ENCODE peak calls at places on chromosome 9, in five cellular contexts. V is psoas muscle, K is heart right ventricle, N is tibial artery, L is stomach. T is an unnamed sample. For H3K27me3, the result is how much of the 10 kb centered on the place peaks cover.

GRCh38 chr9:116409124-116409523 is 255.5 kb downstream of the PAPPA start:
- DNase-seq in N (no peak), L (no peak), K (no peak), V (no peak), T (no peak)

GRCh38 chr9:6214903-6215302 is 704 bp upstream of the IL33 start:
- DNase-seq in K (no peak), N (no peak), L (no peak), V (no peak), T (no peak)

GRCh38 chr9:129436751-129437625 is 183.9 kb downstream of the C9orf50 start:
- DNase-seq in N (peak), V (peak), K (peak), L (peak), T (peak)

GRCh38 chr9:125075997-125076396 is 67.3 kb downstream of the SCAI start:
- DNase-seq in V (no peak), N (no peak), K (no peak), L (no peak), T (no peak)

GRCh38 chr9:113991714-113992113 is 86.4 kb downstream of the AMBP start:
- DNase-seq in L (no peak), K (no peak), V (no peak), N (no peak), T (no peak)

GRCh38 chr9:116900007-116900367 is 212.9 kb downstream of the TRIM32 start:
- DNase-seq in K (no peak), L (no peak), N (no peak), V (no peak), T (no peak)

GRCh38 chr9:94783928-94784327 is 57.4 kb downstream of the AOPEP start:
- DNase-seq in N (no peak), L (no peak), K (no peak), V (no peak), T (no peak)

GRCh38 chr9:70479880-70480291 is 65.4 kb upstream of the KLF9 start:
- DNase-seq in L (peak), V (peak), N (no peak), K (no peak), T (no peak)

GRCh38 chr9:125262217-125262991 is 778 bp downstream of the GAPVD1 start:
- DNase-seq in V (no peak), N (no peak), K (no peak), L (no peak), T (no peak)

GRCh38 chr9:136090060-136090735 is 4.9 kb downstream of the NACC2 start:
- DNase-seq in K (peak), L (no peak), N (no peak), V (peak), T (no peak)

GRCh38 chr9:100020121-100020780 is 78.5 kb downstream of the ERP44 start:
- DNase-seq in N (no peak), V (no peak), L (no peak), K (no peak), T (no peak)

GRCh38 chr9:136857606-136858412 is 5.7 kb downstream of the MAMDC4 start:
- DNase-seq in L (peak), N (no peak), V (no peak), K (peak), T (no peak)

GRCh38 chr9:99831857-99832557 is 10.3 kb downstream of the NR4A3 start:
- DNase-seq in L (no peak), N (no peak), V (no peak), K (no peak), T (no peak)

GRCh38 chr9:121698627-121699270 is 47.3 kb downstream of the DAB2IP start:
- DNase-seq in V (peak), L (no peak), K (peak), N (no peak), T (no peak)

GRCh38 chr9:123399803-123400378 is 43.9 kb downstream of the CRB2 start:
- DNase-seq in N (no peak), V (no peak), K (no peak), L (no peak), T (no peak)

GRCh38 chr9:37369671-37370070 is 52.8 kb upstream of the GRHPR start:
- DNase-seq in N (no peak), V (no peak), L (no peak), K (no peak), T (no peak)

GRCh38 chr9:75358837-75359236 is 270.5 kb downstream of the OSTF1 start:
- DNase-seq in N (no peak), L (no peak), V (no peak), K (no peak), T (no peak)

GRCh38 chr9:136806631-136807201 is 1.0 kb upstream of the RABL6 start:
- DNase-seq in K (no peak), L (no peak), V (no peak), N (no peak), T (no peak)

GRCh38 chr9:110623462-110624025 is 44.0 kb upstream of the SVEP1 start:
- DNase-seq in N (peak), V (no peak), L (peak), K (no peak), T (no peak)

GRCh38 chr9:28648723-28649122 is 1075.4 kb upstream of the C9orf72 start:
- DNase-seq in L (no peak), K (no peak), V (no peak), N (no peak), T (no peak)

GRCh38 chr9:136403538-136403914 is 3.6 kb upstream of the SNAPC4 start:
- DNase-seq in V (no peak), L (no peak), N (no peak), K (no peak), T (peak)

GRCh38 chr9:131854906-131855504 is 115.1 kb upstream of the RAPGEF1 start:
- DNase-seq in N (no peak), V (no peak), K (no peak), L (no peak), T (no peak)

GRCh38 chr9:112042244-112042638 is 132.9 kb downstream of the SUSD1 start:
- DNase-seq in K (no peak), V (no peak), L (no peak), N (no peak), T (no peak)

GRCh38 chr9:136464241-136464640 is 18.6 kb downstream of the SEC16A start:
- DNase-seq in N (no peak), K (no peak), L (no peak), V (no peak), T (no peak)

GRCh38 chr9:134670042-134670525 is 28.5 kb downstream of the COL5A1 start:
- DNase-seq in N (no peak), K (no peak), V (no peak), L (no peak), T (no peak)

GRCh38 chr9:130275156-130275555 is 9.6 kb downstream of the HMCN2 start:
- DNase-seq in K (no peak), L (no peak), N (peak), V (no peak), T (no peak)

GRCh38 chr9:125241863-125242739 is 958 bp upstream of the HSPA5 start:
- DNase-seq in L (peak), K (peak), V (peak), N (peak), T (no peak)

GRCh38 chr9:14383296-14383695 is 69.4 kb upstream of the NFIB start:
- DNase-seq in L (no peak), N (no peak), K (no peak), V (no peak), T (no peak)

GRCh38 chr9:14389146-14389545 is 75.2 kb upstream of the NFIB start:
- DNase-seq in N (no peak), V (no peak), L (no peak), K (no peak), T (no peak)

GRCh38 chr9:14380061-14380836 is 66.3 kb upstream of the NFIB start:
- DNase-seq in K (no peak), L (no peak), N (no peak), V (no peak), T (no peak)

GRCh38 chr9:14379280-14379679 is 65.3 kb upstream of the NFIB start:
- DNase-seq in K (no peak), N (no peak), L (no peak), V (no peak), T (no peak)

DNA sequence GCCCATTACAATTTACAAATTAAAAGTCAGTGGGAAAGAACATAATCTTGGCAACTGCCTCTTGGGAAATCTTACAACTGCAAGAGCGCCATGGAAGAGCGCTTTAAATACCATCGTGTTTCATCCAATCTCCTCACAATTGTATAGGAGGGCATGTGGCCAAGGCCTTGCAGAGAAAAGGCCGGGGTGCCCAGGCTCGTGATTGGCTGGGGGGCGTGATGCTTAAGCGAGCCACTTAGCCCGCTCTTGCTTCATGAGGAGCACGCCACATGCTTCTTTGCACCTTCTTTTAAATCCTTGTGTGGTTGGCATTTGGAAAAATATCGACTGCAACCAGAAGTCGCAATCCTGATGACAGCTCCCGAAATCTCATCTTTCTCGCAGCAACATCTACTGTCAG is 69.9 kb upstream of the NFIB start:
- DNase-seq in K (no peak), V (no peak), N (no peak), L (no peak), T (no peak)
- H3K4me3 ChIP-seq in K (no peak), V (peak), N (no peak), L (no peak), T (no peak)

GRCh38 chr9:2019723-2020122 is 4.6 kb downstream of the SMARCA2 start:
- DNase-seq in N (no peak), V (no peak), K (no peak), L (no peak), T (no peak)
- H3K27me3 ChIP-seq in N (under half), V (under half), K (under half), L (under half), T (under half)

GRCh38 chr9:133351908-133352634 is 4.1 kb downstream of the RPL7A start:
- DNase-seq in K (no peak), N (no peak), V (no peak), L (no peak), T (peak)
- TF ChIP-seq CTCF in K (peak), N (no peak), V (peak), L (no peak), T (no peak)

GRCh38 chr9:36148652-36149051 is 12.1 kb downstream of the GLIPR2 start:
- DNase-seq in L (peak), N (peak), K (peak), V (peak), T (peak)

GRCh38 chr9:36150529-36151305 is 14.2 kb downstream of the GLIPR2 start:
- DNase-seq in V (no peak), K (no peak), L (no peak), N (no peak), T (no peak)

GRCh38 chr9:36147441-36148175 is 11.1 kb downstream of the GLIPR2 start:
- DNase-seq in N (no peak), V (no peak), K (no peak), L (no peak), T (no peak)

GRCh38 chr9:36151306-36152210 is 15.0 kb downstream of the GLIPR2 start:
- DNase-seq in V (peak), K (peak), L (peak), N (peak), T (peak)

DNA sequence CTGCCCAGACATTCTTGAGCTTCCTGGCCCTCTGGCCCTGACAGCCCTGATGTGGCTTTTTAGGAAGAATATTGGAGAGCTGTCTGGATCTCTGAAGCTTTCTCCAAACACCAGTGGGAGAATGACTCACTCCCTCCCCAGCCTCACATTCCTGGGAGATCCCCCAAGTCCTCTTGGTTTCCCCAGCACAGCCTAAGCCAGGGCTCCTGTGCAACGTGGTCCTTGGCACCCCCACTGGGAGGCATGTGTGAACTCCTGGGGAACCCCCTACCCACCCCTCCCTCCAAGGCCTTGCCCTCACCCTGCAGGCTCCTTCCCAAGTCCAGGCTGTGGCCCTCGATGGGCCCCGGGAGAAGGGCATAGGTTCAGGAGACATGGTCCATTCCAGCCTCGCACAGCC is 12.7 kb downstream of the GLIPR2 start:
- DNase-seq in L (no peak), N (peak), V (peak), K (no peak), T (no peak)
- H3K4me3 ChIP-seq in L (no peak), N (no peak), V (no peak), K (no peak), T (no peak)

GRCh38 chr9:18550286-18550685 is 76.3 kb downstream of the ADAMTSL1 start:
- DNase-seq in N (no peak), V (no peak), L (no peak), K (no peak), T (no peak)

GRCh38 chr9:18544456-18544855 is 70.5 kb downstream of the ADAMTSL1 start:
- DNase-seq in V (no peak), N (no peak), K (no peak), L (no peak), T (no peak)

GRCh38 chr9:18548456-18548855 is 74.5 kb downstream of the ADAMTSL1 start:
- DNase-seq in K (no peak), N (no peak), L (no peak), V (no peak), T (no peak)

GRCh38 chr9:18554244-18554643 is 80.3 kb downstream of the ADAMTSL1 start:
- DNase-seq in K (no peak), L (no peak), V (no peak), N (no peak), T (no peak)

DNA sequence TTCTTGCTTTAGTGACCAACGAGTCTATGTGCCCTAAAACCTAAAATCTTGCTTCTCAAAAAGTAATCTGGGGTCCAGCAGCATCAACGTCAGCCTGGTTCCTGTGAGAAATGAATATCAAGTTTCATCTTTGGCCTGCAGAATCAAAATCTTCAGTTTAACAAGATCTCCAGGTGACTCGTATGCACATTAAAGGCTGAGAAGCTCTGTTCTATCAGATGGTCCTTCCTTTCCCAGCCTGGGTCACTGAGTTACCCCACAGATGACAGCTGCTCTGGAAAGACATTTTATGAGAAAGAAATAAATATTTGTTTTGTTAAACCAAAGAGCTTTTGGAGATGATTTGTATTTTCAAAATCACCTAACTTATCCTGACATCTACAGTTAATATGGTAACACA is 75.8 kb downstream of the ADAMTSL1 start:
- DNase-seq in N (no peak), V (no peak), K (no peak), L (no peak), T (no peak)
- H3K27me3 ChIP-seq in N (under half), V (under half), K (under half), L (under half), T (under half)

DNA sequence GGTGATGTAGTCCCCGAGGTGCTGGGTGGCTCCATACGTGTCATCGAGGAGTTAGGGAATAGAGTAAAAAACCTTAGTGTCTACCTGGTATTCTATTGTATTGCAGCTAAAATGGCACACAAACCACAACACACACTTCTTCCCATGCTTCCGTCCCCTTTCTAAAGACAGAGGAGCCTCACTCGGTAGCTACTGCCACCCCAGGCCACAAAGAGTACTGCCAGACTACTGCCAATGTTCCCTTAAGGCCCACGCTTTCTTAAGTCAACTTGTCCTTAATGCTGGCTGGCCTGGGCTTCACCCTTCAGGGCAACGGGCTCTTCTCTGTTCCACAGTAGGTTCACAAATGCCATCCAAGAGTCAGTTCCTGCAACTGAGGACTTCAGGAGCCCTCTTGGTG is 673.0 kb downstream of the ELAVL2 start:
- DNase-seq in K (no peak), N (no peak), V (no peak), L (no peak), T (no peak)
- TF ChIP-seq CTCF in K (no peak), N (no peak), V (no peak), L (no peak), T (no peak)